ENCODE peak calls at places on chromosomes 7 and 10, in four cellular contexts. I is HCT116, U is PC-3, O is MM.1S. Q is an unnamed sample.

GRCh38 chr7:147265528-147265927 is 1148.9 kb downstream of the CNTNAP2 start:
- DNase-seq in I (no peak), U (no peak), O (no peak), Q (no peak)

GRCh38 chr10:78953124-78954008 is 115.4 kb upstream of the ZMIZ1 start:
- DNase-seq in I (no peak), U (no peak), O (no peak), Q (peak; percentile 73)

GRCh38 chr7:22350466-22351328 is 6.3 kb downstream of the RAPGEF5 start:
- DNase-seq in I (peak; percentile 22), U (peak; percentile 76), O (peak; percentile 31), Q (no peak)

GRCh38 chr7:24216576-24217116 is 67.3 kb upstream of the NPY start:
- DNase-seq in I (no peak), U (peak; percentile 25), O (no peak), Q (no peak)

GRCh38 chr7:121872831-121873764 is at the start of gene PTPRZ1:
- DNase-seq in I (no peak), U (no peak), O (peak; percentile 53), Q (no peak)

GRCh38 chr7:130095812-130096211 is 25.5 kb downstream of the KLHDC10 start:
- DNase-seq in I (no peak), U (no peak), O (no peak), Q (no peak)

GRCh38 chr10:123997486-123998196 is 95.8 kb downstream of the CHST15 start:
- DNase-seq in I (no peak), U (peak; percentile 91), O (peak; percentile 90), Q (no peak)

GRCh38 chr10:6678211-6678803 is 98.2 kb upstream of the PRKCQ start:
- DNase-seq in I (peak; percentile 47), U (peak; percentile 31), O (peak; percentile 50), Q (peak; percentile 74)

GRCh38 chr10:61662794-61663259 is at the start of gene CABCOCO1:
- DNase-seq in I (peak; percentile 47), U (peak; percentile 91), O (no peak), Q (no peak)

GRCh38 chr7:88015309-88015708 is 81.3 kb downstream of the ADAM22 start:
- DNase-seq in I (no peak), U (no peak), O (no peak), Q (no peak)

GRCh38 chr10:70542565-70542938 is 60.0 kb downstream of the PRF1 start:
- DNase-seq in I (no peak), U (peak; percentile 62), O (no peak), Q (no peak)

GRCh38 chr7:76057103-76057812 is 9.4 kb downstream of the MDH2 start:
- DNase-seq in I (no peak), U (no peak), O (no peak), Q (no peak)

GRCh38 chr7:104921596-104921995 is 92.4 kb upstream of the KMT2E start:
- DNase-seq in I (no peak), U (no peak), O (no peak), Q (no peak)

GRCh38 chr7:43781726-43782607 is 23.5 kb downstream of the BLVRA start:
- DNase-seq in I (no peak), U (no peak), O (no peak), Q (no peak)

GRCh38 chr10:42997151-42997848 is 79.6 kb upstream of the RET start:
- DNase-seq in I (no peak), U (no peak), O (no peak), Q (no peak)

GRCh38 chr7:2621948-2622640 is 9.7 kb upstream of the TTYH3 start:
- DNase-seq in I (no peak), U (no peak), O (no peak), Q (no peak)

DNA sequence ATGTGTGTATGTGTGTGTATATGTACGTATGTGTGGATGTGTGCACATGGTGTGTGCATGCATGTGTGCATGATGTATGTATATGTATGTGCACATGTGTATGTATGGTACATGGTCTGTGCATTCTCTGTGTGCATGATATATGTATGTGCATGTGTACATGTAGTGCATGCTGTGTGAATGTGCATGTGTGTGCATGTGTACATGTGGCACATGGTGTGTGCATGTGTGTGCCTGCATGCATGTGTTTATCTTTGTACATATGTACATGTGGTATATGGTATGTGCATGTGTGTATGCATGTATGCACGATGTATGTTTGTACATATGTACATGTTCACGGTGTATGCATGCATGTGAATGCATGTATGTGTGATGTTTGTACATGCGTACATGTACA is 383.7 kb downstream of the TYW1 start:
- DNase-seq in I (no peak), U (no peak), O (no peak), Q (no peak)
- H3K9ac ChIP-seq in I (no peak overlapping the region), U (no peak overlapping the region), O (no peak overlapping the region), Q (no peak overlapping the region)

DNA sequence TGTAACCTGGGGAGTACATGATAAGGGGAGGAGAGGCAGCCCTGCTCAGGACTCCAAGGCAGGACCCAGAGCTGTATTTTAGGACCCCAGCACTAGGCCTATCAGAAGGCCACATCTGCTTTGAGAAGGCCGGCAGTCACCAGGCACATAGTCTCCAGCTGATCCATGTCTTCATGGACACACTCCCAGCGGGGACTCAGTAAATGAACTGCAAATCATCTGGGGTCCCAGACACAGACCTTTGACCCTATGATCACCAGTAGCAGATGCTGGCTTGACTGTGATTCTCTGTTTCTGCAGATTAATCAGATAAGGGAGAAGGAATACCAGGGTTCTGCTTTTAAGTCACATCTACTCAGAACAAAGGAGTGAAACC is 341.4 kb upstream of the PODXL start:
- DNase-seq in I (no peak), U (no peak), O (no peak), Q (no peak)
- H3K9me2 ChIP-seq in I (no peaks in the 10 kb centered on the region), U (no peaks in the 10 kb centered on the region), O (no peaks in the 10 kb centered on the region), Q (no peaks in the 10 kb centered on the region)

GRCh38 chr10:49331431-49331830 is 32.5 kb downstream of the C10orf71 start:
- DNase-seq in I (no peak), U (no peak), O (no peak), Q (no peak)

GRCh38 chr10:49330127-49330665 is 31.2 kb downstream of the C10orf71 start:
- DNase-seq in I (no peak), U (no peak), O (no peak), Q (no peak)

GRCh38 chr10:49332768-49333167 is 33.8 kb downstream of the C10orf71 start:
- DNase-seq in I (no peak), U (no peak), O (no peak), Q (no peak)

GRCh38 chr10:49333192-49333591 is 34.2 kb downstream of the C10orf71 start:
- DNase-seq in I (no peak), U (no peak), O (no peak), Q (no peak)

DNA sequence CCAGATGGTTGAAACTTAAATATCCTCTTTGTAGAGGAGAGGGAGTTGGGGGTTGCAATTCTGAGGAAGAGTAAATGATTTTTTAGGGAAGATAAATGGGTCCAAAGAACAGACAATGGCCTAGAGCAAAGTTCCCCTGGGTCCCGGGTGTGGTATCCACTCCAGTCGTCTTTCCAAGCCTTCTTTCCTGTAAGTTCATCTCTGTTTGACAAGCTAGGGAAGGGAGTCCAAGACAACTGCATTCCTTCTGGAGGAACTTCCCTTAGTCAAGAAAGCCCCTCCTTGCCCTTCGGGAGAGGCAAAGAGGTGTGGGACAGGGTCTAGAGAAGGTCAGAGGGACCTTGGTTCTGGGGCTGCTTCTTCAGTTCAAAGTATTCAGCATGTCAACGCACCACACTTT is 33.4 kb downstream of the C10orf71 start:
- DNase-seq in I (no peak), U (no peak), O (no peak), Q (no peak)
- H3K9ac ChIP-seq in I (no peak overlapping the region), U (no peak overlapping the region), O (no peak overlapping the region), Q (no peak overlapping the region)

DNA sequence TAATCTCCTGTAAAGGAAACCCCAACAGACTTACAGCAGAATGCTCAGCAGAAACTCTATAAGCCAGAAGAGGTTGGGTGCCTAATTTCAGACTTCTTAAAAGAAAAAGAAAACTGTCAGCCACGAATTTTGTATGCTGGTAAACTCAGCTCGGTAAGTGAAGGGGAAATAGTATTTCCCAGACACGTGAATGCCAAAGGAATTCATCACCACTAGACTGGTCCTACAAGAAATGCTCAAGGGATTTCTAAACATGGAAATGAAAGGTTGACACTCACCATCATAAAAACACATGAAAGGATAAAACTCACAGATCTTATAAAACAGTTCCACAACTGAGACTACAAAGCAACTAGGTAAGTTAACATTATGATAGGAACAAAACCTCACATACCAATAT is 68.6 kb downstream of the GLCCI1 start:
- DNase-seq in I (no peak), U (peak; percentile 59), O (no peak), Q (no peak)
- H3K9me2 ChIP-seq in I (no peaks in the 10 kb centered on the region), U (no peaks in the 10 kb centered on the region), O (no peaks in the 10 kb centered on the region), Q (no peaks in the 10 kb centered on the region)

DNA sequence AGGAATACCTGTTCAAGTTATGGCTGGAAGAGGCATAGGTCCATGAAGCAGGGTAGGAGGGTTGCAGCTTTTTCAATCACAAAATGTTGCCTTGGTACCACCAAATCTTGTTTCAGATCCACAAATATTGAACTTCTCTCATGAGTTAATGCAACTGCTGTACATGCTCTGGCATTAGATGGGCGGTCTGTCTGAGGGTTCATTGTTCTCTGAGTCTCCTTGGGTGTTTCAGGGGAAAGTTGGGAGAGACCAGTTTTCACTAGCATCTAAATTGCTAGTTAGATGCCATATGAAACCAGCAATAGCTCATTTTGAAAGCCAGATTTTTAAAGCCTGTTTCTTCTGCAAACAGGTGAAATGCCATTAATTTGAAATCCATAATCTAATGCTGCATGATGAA is 27.8 kb upstream of the ELMO1 start:
- DNase-seq in I (no peak), U (no peak), O (no peak), Q (no peak)
- H3K9ac ChIP-seq in I (no peak overlapping the region), U (no peak overlapping the region), O (no peak overlapping the region), Q (no peak overlapping the region)

DNA sequence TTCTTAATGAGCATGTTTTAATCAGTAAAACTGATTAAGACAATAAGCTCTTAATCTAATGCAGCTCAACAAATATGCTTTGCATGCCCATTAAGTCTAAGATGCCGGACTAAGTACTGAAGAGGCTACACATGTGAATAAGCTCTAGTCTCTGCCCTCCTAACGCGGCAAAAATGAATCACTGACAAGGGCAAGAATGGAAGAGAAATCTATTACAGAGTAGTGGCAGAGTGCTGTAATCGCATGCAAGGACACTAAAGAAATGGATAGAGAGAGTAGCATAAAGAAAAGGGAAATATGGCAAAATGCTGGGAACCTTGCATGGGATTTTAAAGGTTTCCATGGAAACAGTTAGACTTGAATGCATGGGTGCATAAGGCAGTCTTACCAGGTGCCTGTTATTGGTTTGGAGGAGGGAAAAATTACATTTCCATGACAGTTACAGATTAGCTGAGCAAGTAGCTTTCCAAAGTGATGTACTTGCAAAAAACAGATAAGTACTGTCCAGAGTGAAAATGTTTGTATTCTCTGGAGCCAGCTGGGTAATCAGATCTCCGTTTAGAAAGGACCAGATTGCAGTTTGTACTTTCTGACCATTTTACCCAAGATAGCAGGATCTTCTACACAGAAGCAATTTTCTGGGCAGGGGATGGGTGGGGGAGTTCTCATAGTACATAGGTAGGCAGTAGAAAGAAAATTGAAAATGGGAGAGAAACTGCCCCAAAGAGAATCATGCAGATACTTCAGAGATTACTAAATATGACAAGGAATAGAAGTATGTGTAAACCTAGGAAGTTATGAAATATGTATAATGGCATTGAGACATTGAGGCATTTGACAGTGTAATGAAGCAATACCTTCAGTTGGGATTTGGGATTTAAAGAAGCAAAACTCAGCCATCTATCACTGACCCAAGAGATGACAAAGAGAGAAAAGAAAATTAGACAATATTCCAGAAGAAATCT is 233.3 kb downstream of the PTN start:
- DNase-seq in I (no peak), U (peak; percentile 24), O (no peak), Q (no peak)
- H3K9me2 ChIP-seq in I (no peaks in the 10 kb centered on the region), U (no peaks in the 10 kb centered on the region), O (no peaks in the 10 kb centered on the region), Q (no peaks in the 10 kb centered on the region)

DNA sequence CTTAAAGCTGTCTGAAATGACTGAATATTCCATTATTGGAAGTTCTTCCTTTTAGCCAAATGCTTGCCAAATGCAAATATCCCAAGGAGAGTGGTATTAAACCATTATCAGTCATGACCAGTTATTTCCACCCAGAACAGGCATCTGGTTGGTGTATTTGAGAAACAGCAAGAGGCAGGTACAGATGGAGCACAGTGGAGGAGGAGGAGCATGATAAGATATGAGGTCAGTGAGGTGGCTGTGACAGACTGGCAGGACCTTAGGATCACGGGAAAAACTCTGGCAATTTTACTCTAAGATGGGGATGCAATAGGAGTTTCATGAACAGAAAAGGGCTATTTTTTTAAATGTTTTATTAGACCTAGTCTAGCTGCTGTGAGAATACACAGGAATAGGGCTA is 6.4 kb downstream of the HEPACAM2 start:
- DNase-seq in I (no peak), U (no peak), O (no peak), Q (no peak)
- H3K9ac ChIP-seq in I (no peak overlapping the region), U (no peak overlapping the region), O (no peak overlapping the region), Q (no peak overlapping the region)

Q was measured in Karpas-422.